ENCODE peak calls at places on chromosomes 7 and 10, in five cellular contexts. One of them, this sample, is unnamed.

GRCh38 chr7:39910108-39910869 is 39.8 kb upstream of the CDK13 start:
- DNase-seq in adrenal gland: no peak
- DNase-seq in HepG2: peak
- DNase-seq in HCT116: no peak
- DNase-seq in heart right ventricle: no peak
- DNase-seq in this sample: peak

GRCh38 chr10:74891048-74891447 is 64.6 kb downstream of the KAT6B start:
- DNase-seq in HCT116: no peak
- DNase-seq in adrenal gland: peak
- DNase-seq in heart right ventricle: peak
- DNase-seq in HepG2: no peak
- DNase-seq in this sample: no peak

GRCh38 chr10:114526112-114526496 is 121.8 kb upstream of the AFAP1L2 start:
- DNase-seq in adrenal gland: no peak
- DNase-seq in heart right ventricle: no peak
- DNase-seq in HepG2: no peak
- DNase-seq in HCT116: no peak
- DNase-seq in this sample: no peak

GRCh38 chr10:117431160-117431559 is 55.9 kb upstream of the PDZD8 start:
- DNase-seq in heart right ventricle: no peak
- DNase-seq in HepG2: no peak
- DNase-seq in HCT116: peak
- DNase-seq in adrenal gland: no peak
- DNase-seq in this sample: no peak

GRCh38 chr7:21903074-21903786 is 42.5 kb downstream of the CDCA7L start:
- DNase-seq in heart right ventricle: no peak
- DNase-seq in HepG2: peak
- DNase-seq in adrenal gland: no peak
- DNase-seq in HCT116: no peak
- DNase-seq in this sample: no peak

GRCh38 chr10:58189269-58189668 is 78.4 kb downstream of the IPMK start:
- DNase-seq in heart right ventricle: no peak
- DNase-seq in HCT116: no peak
- DNase-seq in HepG2: no peak
- DNase-seq in adrenal gland: no peak
- DNase-seq in this sample: peak

GRCh38 chr10:48804740-48805182 is 120.1 kb downstream of the WDFY4 start:
- DNase-seq in heart right ventricle: no peak
- DNase-seq in HepG2: peak
- DNase-seq in HCT116: no peak
- DNase-seq in adrenal gland: no peak
- DNase-seq in this sample: no peak

GRCh38 chr10:46548781-46549090 is 7.7 kb downstream of the GPRIN2 start:
- DNase-seq in adrenal gland: no peak
- DNase-seq in HCT116: no peak
- DNase-seq in HepG2: no peak
- DNase-seq in heart right ventricle: peak
- DNase-seq in this sample: no peak

GRCh38 chr7:136998495-136998894 is 130.0 kb downstream of the CHRM2 start:
- DNase-seq in HepG2: no peak
- DNase-seq in adrenal gland: no peak
- DNase-seq in HCT116: no peak
- DNase-seq in heart right ventricle: no peak
- DNase-seq in this sample: peak

GRCh38 chr10:77030915-77031425 is 606.6 kb downstream of the KCNMA1 start:
- DNase-seq in HCT116: no peak
- DNase-seq in HepG2: no peak
- DNase-seq in heart right ventricle: no peak
- DNase-seq in adrenal gland: no peak
- DNase-seq in this sample: no peak

GRCh38 chr10:73653701-73654100 is 2.1 kb downstream of the SYNPO2L start:
- DNase-seq in HepG2: peak
- DNase-seq in adrenal gland: no peak
- DNase-seq in HCT116: no peak
- DNase-seq in heart right ventricle: no peak
- DNase-seq in this sample: no peak

GRCh38 chr7:101595246-101595645 is 33.9 kb downstream of the MYL10 start:
- DNase-seq in heart right ventricle: no peak
- DNase-seq in HepG2: no peak
- DNase-seq in HCT116: no peak
- DNase-seq in adrenal gland: no peak
- DNase-seq in this sample: no peak

GRCh38 chr10:1454428-1454827 is 282.9 kb downstream of the ADARB2 start:
- DNase-seq in heart right ventricle: no peak
- DNase-seq in HCT116: no peak
- DNase-seq in HepG2: no peak
- DNase-seq in adrenal gland: no peak
- DNase-seq in this sample: no peak

GRCh38 chr10:42872865-42873435 is 90.4 kb downstream of the BMS1 start:
- DNase-seq in adrenal gland: no peak
- DNase-seq in HCT116: no peak
- DNase-seq in heart right ventricle: no peak
- DNase-seq in HepG2: no peak
- DNase-seq in this sample: no peak

GRCh38 chr10:116170815-116171250 is 102.2 kb downstream of the GFRA1 start:
- DNase-seq in heart right ventricle: no peak
- DNase-seq in HCT116: no peak
- DNase-seq in adrenal gland: no peak
- DNase-seq in HepG2: no peak
- DNase-seq in this sample: no peak

GRCh38 chr7:44415047-44415446 is 75.4 kb downstream of the NUDCD3 start:
- DNase-seq in HCT116: no peak
- DNase-seq in adrenal gland: no peak
- DNase-seq in HepG2: no peak
- DNase-seq in heart right ventricle: no peak
- DNase-seq in this sample: no peak

GRCh38 chr10:127908106-127908957 is 1.4 kb downstream of the PTPRE start:
- DNase-seq in adrenal gland: peak
- DNase-seq in HepG2: peak
- DNase-seq in heart right ventricle: peak
- DNase-seq in HCT116: peak
- DNase-seq in this sample: no peak

GRCh38 chr7:103962070-103962469 is 27.4 kb downstream of the RELN start:
- DNase-seq in adrenal gland: no peak
- DNase-seq in heart right ventricle: no peak
- DNase-seq in HCT116: no peak
- DNase-seq in HepG2: no peak
- DNase-seq in this sample: no peak

GRCh38 chr7:93043393-93043985 is 74.3 kb downstream of the SAMD9 start:
- DNase-seq in heart right ventricle: no peak
- DNase-seq in HepG2: no peak
- DNase-seq in HCT116: peak
- DNase-seq in adrenal gland: no peak
- DNase-seq in this sample: peak

GRCh38 chr7:29610031-29610490 is 46.4 kb downstream of the PRR15 start:
- DNase-seq in HepG2: no peak
- DNase-seq in heart right ventricle: no peak
- DNase-seq in adrenal gland: no peak
- DNase-seq in HCT116: no peak
- DNase-seq in this sample: no peak

GRCh38 chr10:103197177-103197576 is 4.1 kb upstream of the NT5C2 start:
- DNase-seq in HepG2: peak
- DNase-seq in heart right ventricle: peak
- DNase-seq in adrenal gland: peak
- DNase-seq in HCT116: peak
- DNase-seq in this sample: peak

GRCh38 chr10:112262556-112262955 is 20.6 kb upstream of the TECTB start:
- DNase-seq in HCT116: no peak
- DNase-seq in heart right ventricle: no peak
- DNase-seq in HepG2: no peak
- DNase-seq in adrenal gland: no peak
- DNase-seq in this sample: no peak

GRCh38 chr10:60535427-60535826 is 145.8 kb upstream of the ANK3 start:
- DNase-seq in HepG2: no peak
- DNase-seq in adrenal gland: no peak
- DNase-seq in HCT116: no peak
- DNase-seq in heart right ventricle: no peak
- DNase-seq in this sample: no peak

GRCh38 chr7:30692882-30693281 is 10.6 kb upstream of the CRHR2 start:
- DNase-seq in HCT116: no peak
- DNase-seq in HepG2: no peak
- DNase-seq in adrenal gland: no peak
- DNase-seq in heart right ventricle: no peak
- DNase-seq in this sample: no peak

GRCh38 chr7:32479574-32480200 is 10.5 kb downstream of the LSM5 start:
- DNase-seq in adrenal gland: no peak
- DNase-seq in HepG2: peak
- DNase-seq in heart right ventricle: peak
- DNase-seq in HCT116: peak
- DNase-seq in this sample: peak

GRCh38 chr10:81866753-81867152 is 8.2 kb upstream of the NRG3 start:
- DNase-seq in HCT116: no peak
- DNase-seq in HepG2: no peak
- DNase-seq in adrenal gland: peak
- DNase-seq in heart right ventricle: peak
- DNase-seq in this sample: no peak

GRCh38 chr10:88457680-88458079 is 125.4 kb downstream of the RNLS start:
- DNase-seq in adrenal gland: no peak
- DNase-seq in HepG2: no peak
- DNase-seq in HCT116: no peak
- DNase-seq in heart right ventricle: no peak
- DNase-seq in this sample: no peak
- TF ChIP-seq CTCF in adrenal gland: no peak
- TF ChIP-seq CTCF in HepG2: no peak
- TF ChIP-seq CTCF in HCT116: no peak
- TF ChIP-seq CTCF in heart right ventricle: no peak
- TF ChIP-seq CTCF in this sample: no peak

GRCh38 chr7:95808396-95808795 is 36.0 kb downstream of the DYNC1I1 start:
- DNase-seq in HCT116: no peak
- DNase-seq in heart right ventricle: no peak
- DNase-seq in HepG2: no peak
- DNase-seq in adrenal gland: no peak
- DNase-seq in this sample: no peak

GRCh38 chr7:95800787-95801186 is 28.4 kb downstream of the DYNC1I1 start:
- DNase-seq in HCT116: no peak
- DNase-seq in HepG2: no peak
- DNase-seq in heart right ventricle: no peak
- DNase-seq in adrenal gland: no peak
- DNase-seq in this sample: no peak

GRCh38 chr7:95805909-95806308 is 33.6 kb downstream of the DYNC1I1 start:
- DNase-seq in HepG2: no peak
- DNase-seq in HCT116: no peak
- DNase-seq in heart right ventricle: no peak
- DNase-seq in adrenal gland: no peak
- DNase-seq in this sample: no peak

GRCh38 chr7:95798401-95798930 is 26.1 kb downstream of the DYNC1I1 start:
- DNase-seq in adrenal gland: no peak
- DNase-seq in HCT116: no peak
- DNase-seq in heart right ventricle: no peak
- DNase-seq in HepG2: no peak
- DNase-seq in this sample: no peak

GRCh38 chr7:95804090-95804489 is 31.7 kb downstream of the DYNC1I1 start:
- DNase-seq in HCT116: no peak
- DNase-seq in adrenal gland: no peak
- DNase-seq in heart right ventricle: no peak
- DNase-seq in HepG2: no peak
- DNase-seq in this sample: no peak
- H3K27ac ChIP-seq in HCT116: no peak
- H3K27ac ChIP-seq in adrenal gland: no peak
- H3K27ac ChIP-seq in heart right ventricle: no peak
- H3K27ac ChIP-seq in HepG2: no peak
- H3K27ac ChIP-seq in this sample: no peak

GRCh38 chr10:8053446-8054242 is 844 bp upstream of the GATA3 start:
- DNase-seq in HepG2: no peak
- DNase-seq in heart right ventricle: peak
- DNase-seq in HCT116: peak
- DNase-seq in adrenal gland: peak
- DNase-seq in this sample: peak
- TF ChIP-seq CTCF in HepG2: peak
- TF ChIP-seq CTCF in heart right ventricle: no peak
- TF ChIP-seq CTCF in HCT116: peak
- TF ChIP-seq CTCF in adrenal gland: peak
- TF ChIP-seq CTCF in this sample: peak

GRCh38 chr10:79420974-79421688 is 24.3 kb downstream of the ZCCHC24 start:
- DNase-seq in HCT116: no peak
- DNase-seq in heart right ventricle: no peak
- DNase-seq in HepG2: no peak
- DNase-seq in adrenal gland: no peak
- DNase-seq in this sample: no peak

GRCh38 chr10:79424221-79425073 is 21.0 kb downstream of the ZCCHC24 start:
- DNase-seq in adrenal gland: no peak
- DNase-seq in heart right ventricle: no peak
- DNase-seq in HepG2: peak
- DNase-seq in HCT116: no peak
- DNase-seq in this sample: no peak

GRCh38 chr10:79418886-79419595 is 26.4 kb downstream of the ZCCHC24 start:
- DNase-seq in heart right ventricle: no peak
- DNase-seq in HCT116: no peak
- DNase-seq in adrenal gland: no peak
- DNase-seq in HepG2: no peak
- DNase-seq in this sample: no peak

GRCh38 chr10:79425074-79425532 is 20.3 kb downstream of the ZCCHC24 start:
- DNase-seq in HCT116: no peak
- DNase-seq in HepG2: no peak
- DNase-seq in adrenal gland: no peak
- DNase-seq in heart right ventricle: no peak
- DNase-seq in this sample: no peak

GRCh38 chr10:79422178-79422892 is 23.1 kb downstream of the ZCCHC24 start:
- DNase-seq in HepG2: no peak
- DNase-seq in heart right ventricle: no peak
- DNase-seq in HCT116: no peak
- DNase-seq in adrenal gland: no peak
- DNase-seq in this sample: peak
- H3K27ac ChIP-seq in HepG2: no peak
- H3K27ac ChIP-seq in heart right ventricle: peak
- H3K27ac ChIP-seq in HCT116: no peak
- H3K27ac ChIP-seq in adrenal gland: no peak
- H3K27ac ChIP-seq in this sample: peak

DNA sequence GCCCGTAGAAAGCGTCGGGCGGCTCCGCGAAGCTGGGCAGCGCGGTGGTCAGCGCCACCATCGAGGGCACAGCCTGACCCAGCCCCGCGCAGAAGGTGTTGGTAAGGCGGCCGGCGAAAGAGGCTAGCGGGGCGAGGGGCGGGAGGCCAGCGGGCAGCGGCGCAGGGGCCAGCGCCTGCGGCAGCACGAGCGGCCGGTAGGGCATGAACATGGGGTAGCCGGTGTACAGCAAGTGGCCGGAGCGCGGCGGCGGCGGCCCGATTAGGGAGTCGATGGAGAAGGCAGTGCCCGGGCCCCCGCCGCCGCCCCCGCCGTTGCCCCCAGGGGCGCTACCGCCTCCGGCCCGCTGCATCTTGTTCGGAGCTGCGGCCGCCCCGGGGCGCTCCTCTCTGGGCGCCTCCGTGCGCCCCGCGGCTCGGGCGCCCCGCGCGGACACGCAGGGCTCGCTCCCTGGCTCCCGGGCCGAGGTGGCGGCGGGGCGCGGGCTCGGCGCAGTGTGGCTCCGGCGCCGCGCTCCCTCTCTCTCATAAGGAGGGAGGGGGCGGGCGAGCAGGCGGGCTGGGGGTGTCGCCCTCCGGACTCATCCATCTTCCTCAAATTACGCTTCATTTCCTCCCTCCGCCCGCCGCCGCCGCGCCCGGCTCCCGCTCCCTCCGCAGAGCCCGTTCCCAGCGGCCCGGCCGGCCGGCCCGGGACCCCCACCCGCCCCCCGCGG is at the start of gene GBX1:
- DNase-seq in heart right ventricle: no peak
- DNase-seq in HCT116: no peak
- DNase-seq in adrenal gland: no peak
- DNase-seq in HepG2: no peak
- DNase-seq in this sample: no peak
- TF ChIP-seq CTCF in heart right ventricle: no peak
- TF ChIP-seq CTCF in HCT116: no peak
- TF ChIP-seq CTCF in adrenal gland: no peak
- TF ChIP-seq CTCF in HepG2: no peak
- TF ChIP-seq CTCF in this sample: no peak